ENCODE peak calls at places on chromosomes 12 and 14, in eight cellular contexts. One of them, this sample, is unnamed.

GRCh38 chr12:122104844-122105243 is 26.3 kb downstream of the MLXIP start:
- DNase-seq in pancreas: no peak
- DNase-seq in effector memory CD4-positive, alpha-beta T cell: no peak
- DNase-seq in HepG2: no peak
- DNase-seq in body of pancreas: peak; percentile 2
- DNase-seq in vagina: no peak
- DNase-seq in HCT116: no peak
- DNase-seq in lower lobe of right lung: no peak
- DNase-seq in this sample: no peak

GRCh38 chr12:26156201-26156871 is 31.5 kb upstream of the BHLHE41 start:
- DNase-seq in pancreas: no peak
- DNase-seq in effector memory CD4-positive, alpha-beta T cell: no peak
- DNase-seq in HepG2: no peak
- DNase-seq in body of pancreas: no peak
- DNase-seq in vagina: no peak
- DNase-seq in HCT116: no peak
- DNase-seq in lower lobe of right lung: no peak
- DNase-seq in this sample: no peak

GRCh38 chr14:82070040-82070439 is 536.4 kb upstream of the SEL1L start:
- DNase-seq in pancreas: no peak
- DNase-seq in effector memory CD4-positive, alpha-beta T cell: no peak
- DNase-seq in HepG2: no peak
- DNase-seq in body of pancreas: no peak
- DNase-seq in vagina: no peak
- DNase-seq in HCT116: no peak
- DNase-seq in lower lobe of right lung: no peak
- DNase-seq in this sample: no peak

GRCh38 chr12:22437031-22437806 is 102.7 kb upstream of the ST8SIA1 start:
- DNase-seq in pancreas: no peak
- DNase-seq in effector memory CD4-positive, alpha-beta T cell: no peak
- DNase-seq in HepG2: no peak
- DNase-seq in body of pancreas: no peak
- DNase-seq in vagina: no peak
- DNase-seq in HCT116: no peak
- DNase-seq in lower lobe of right lung: no peak
- DNase-seq in this sample: no peak

GRCh38 chr12:78457951-78458350 is 406.6 kb upstream of the SYT1 start:
- DNase-seq in pancreas: no peak
- DNase-seq in effector memory CD4-positive, alpha-beta T cell: no peak
- DNase-seq in HepG2: no peak
- DNase-seq in body of pancreas: no peak
- DNase-seq in vagina: no peak
- DNase-seq in HCT116: no peak
- DNase-seq in lower lobe of right lung: no peak
- DNase-seq in this sample: no peak

GRCh38 chr14:73457050-73457934 is 1.1 kb downstream of the NUMB start:
- DNase-seq in pancreas: peak; percentile 16
- DNase-seq in effector memory CD4-positive, alpha-beta T cell: no peak
- DNase-seq in HepG2: no peak
- DNase-seq in body of pancreas: peak; percentile 45
- DNase-seq in vagina: no peak
- DNase-seq in HCT116: no peak
- DNase-seq in lower lobe of right lung: peak; percentile 63
- DNase-seq in this sample: no peak

GRCh38 chr12:121328620-121329019 is 23.6 kb downstream of the ANAPC5 start:
- DNase-seq in pancreas: no peak
- DNase-seq in effector memory CD4-positive, alpha-beta T cell: no peak
- DNase-seq in HepG2: no peak
- DNase-seq in body of pancreas: no peak
- DNase-seq in vagina: no peak
- DNase-seq in HCT116: no peak
- DNase-seq in lower lobe of right lung: no peak
- DNase-seq in this sample: no peak

GRCh38 chr12:53052419-53053222 is 2.8 kb downstream of the TNS2 start:
- DNase-seq in pancreas: peak; percentile 93
- DNase-seq in effector memory CD4-positive, alpha-beta T cell: no peak
- DNase-seq in HepG2: no peak
- DNase-seq in body of pancreas: peak; percentile 95
- DNase-seq in vagina: no peak
- DNase-seq in HCT116: no peak
- DNase-seq in lower lobe of right lung: peak; percentile 85
- DNase-seq in this sample: peak; percentile 92

GRCh38 chr12:22981711-22982110 is 356.7 kb downstream of the ETNK1 start:
- DNase-seq in pancreas: no peak
- DNase-seq in effector memory CD4-positive, alpha-beta T cell: no peak
- DNase-seq in HepG2: no peak
- DNase-seq in body of pancreas: no peak
- DNase-seq in vagina: no peak
- DNase-seq in HCT116: no peak
- DNase-seq in lower lobe of right lung: no peak
- DNase-seq in this sample: no peak

GRCh38 chr12:66232258-66232657 is 43.2 kb downstream of the IRAK3 start:
- DNase-seq in pancreas: no peak
- DNase-seq in effector memory CD4-positive, alpha-beta T cell: no peak
- DNase-seq in HepG2: no peak
- DNase-seq in body of pancreas: peak; percentile 17
- DNase-seq in vagina: no peak
- DNase-seq in HCT116: no peak
- DNase-seq in lower lobe of right lung: no peak
- DNase-seq in this sample: no peak

GRCh38 chr14:54775486-54776100 is 127.0 kb downstream of the GCH1 start:
- DNase-seq in pancreas: no peak
- DNase-seq in effector memory CD4-positive, alpha-beta T cell: no peak
- DNase-seq in HepG2: no peak
- DNase-seq in body of pancreas: no peak
- DNase-seq in vagina: no peak
- DNase-seq in HCT116: no peak
- DNase-seq in lower lobe of right lung: no peak
- DNase-seq in this sample: no peak

GRCh38 chr12:101047652-101048051 is 162.4 kb downstream of the SLC5A8 start:
- DNase-seq in pancreas: no peak
- DNase-seq in effector memory CD4-positive, alpha-beta T cell: no peak
- DNase-seq in HepG2: no peak
- DNase-seq in body of pancreas: no peak
- DNase-seq in vagina: no peak
- DNase-seq in HCT116: no peak
- DNase-seq in lower lobe of right lung: no peak
- DNase-seq in this sample: no peak

GRCh38 chr12:64883264-64884163 is 59.1 kb downstream of the TBC1D30 start:
- DNase-seq in pancreas: no peak
- DNase-seq in effector memory CD4-positive, alpha-beta T cell: no peak
- DNase-seq in HepG2: peak; percentile 3
- DNase-seq in body of pancreas: no peak
- DNase-seq in vagina: no peak
- DNase-seq in HCT116: no peak
- DNase-seq in lower lobe of right lung: no peak
- DNase-seq in this sample: no peak

GRCh38 chr14:74409441-74409840 is 16.6 kb downstream of the SYNDIG1L start:
- DNase-seq in pancreas: no peak
- DNase-seq in effector memory CD4-positive, alpha-beta T cell: no peak
- DNase-seq in HepG2: no peak
- DNase-seq in body of pancreas: no peak
- DNase-seq in vagina: no peak
- DNase-seq in HCT116: no peak
- DNase-seq in lower lobe of right lung: no peak
- DNase-seq in this sample: no peak

GRCh38 chr14:31300296-31300695 is 92.7 kb upstream of the HECTD1 start:
- DNase-seq in pancreas: no peak
- DNase-seq in effector memory CD4-positive, alpha-beta T cell: no peak
- DNase-seq in HepG2: no peak
- DNase-seq in body of pancreas: no peak
- DNase-seq in vagina: no peak
- DNase-seq in HCT116: no peak
- DNase-seq in lower lobe of right lung: no peak
- DNase-seq in this sample: no peak

GRCh38 chr14:68956728-68957127 is 22.4 kb downstream of the ACTN1 start:
- DNase-seq in pancreas: no peak
- DNase-seq in effector memory CD4-positive, alpha-beta T cell: no peak
- DNase-seq in HepG2: no peak
- DNase-seq in body of pancreas: no peak
- DNase-seq in vagina: no peak
- DNase-seq in HCT116: no peak
- DNase-seq in lower lobe of right lung: no peak
- DNase-seq in this sample: no peak

GRCh38 chr14:68960123-68960522 is 19.0 kb downstream of the ACTN1 start:
- DNase-seq in pancreas: no peak
- DNase-seq in effector memory CD4-positive, alpha-beta T cell: no peak
- DNase-seq in HepG2: no peak
- DNase-seq in body of pancreas: no peak
- DNase-seq in vagina: no peak
- DNase-seq in HCT116: no peak
- DNase-seq in lower lobe of right lung: no peak
- DNase-seq in this sample: no peak

GRCh38 chr14:68959035-68959434 is 20.1 kb downstream of the ACTN1 start:
- DNase-seq in pancreas: no peak
- DNase-seq in effector memory CD4-positive, alpha-beta T cell: no peak
- DNase-seq in HepG2: no peak
- DNase-seq in body of pancreas: no peak
- DNase-seq in vagina: no peak
- DNase-seq in HCT116: no peak
- DNase-seq in lower lobe of right lung: no peak
- DNase-seq in this sample: no peak

GRCh38 chr14:68957688-68958248 is 21.3 kb downstream of the ACTN1 start:
- DNase-seq in pancreas: no peak
- DNase-seq in effector memory CD4-positive, alpha-beta T cell: no peak
- DNase-seq in HepG2: no peak
- DNase-seq in body of pancreas: no peak
- DNase-seq in vagina: no peak
- DNase-seq in HCT116: no peak
- DNase-seq in lower lobe of right lung: no peak
- DNase-seq in this sample: no peak

GRCh38 chr14:68958553-68958952 is 20.5 kb downstream of the ACTN1 start:
- DNase-seq in pancreas: no peak
- DNase-seq in effector memory CD4-positive, alpha-beta T cell: no peak
- DNase-seq in HepG2: no peak
- DNase-seq in body of pancreas: no peak
- DNase-seq in vagina: no peak
- DNase-seq in HCT116: no peak
- DNase-seq in lower lobe of right lung: no peak
- DNase-seq in this sample: no peak
- H3K27ac ChIP-seq in pancreas: peak overlapping the region; percentile 30
- H3K27ac ChIP-seq in effector memory CD4-positive, alpha-beta T cell: no peak overlapping the region
- H3K27ac ChIP-seq in HepG2: no peak overlapping the region
- H3K27ac ChIP-seq in body of pancreas: peak overlapping the region; percentile 3
- H3K27ac ChIP-seq in vagina: peak overlapping the region; percentile 66
- H3K27ac ChIP-seq in HCT116: peak overlapping the region; percentile 22
- H3K27ac ChIP-seq in lower lobe of right lung: peak overlapping the region; percentile 33
- H3K27ac ChIP-seq in this sample: peak overlapping the region; percentile 95

DNA sequence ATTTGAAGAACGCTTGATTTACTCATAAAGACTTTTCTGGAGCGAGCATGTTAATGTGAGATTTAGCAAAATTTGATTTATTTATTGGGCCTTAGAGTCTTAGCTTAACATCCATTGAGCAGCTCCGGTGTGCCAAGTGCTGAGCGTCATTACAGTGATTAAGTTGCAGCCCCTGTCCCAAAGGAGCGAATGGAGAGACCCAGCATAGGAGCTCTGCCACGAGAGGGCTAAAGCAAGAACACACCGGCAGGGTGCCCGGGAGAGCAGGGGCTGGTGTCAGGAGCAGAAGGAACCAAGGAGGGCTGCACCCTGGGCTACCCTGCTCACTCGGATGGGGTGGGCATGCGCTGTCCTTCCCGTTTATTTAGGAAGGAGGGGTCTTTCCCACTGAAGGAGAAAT is 50.6 kb downstream of the PPP2R5C start:
- DNase-seq in pancreas: no peak
- DNase-seq in effector memory CD4-positive, alpha-beta T cell: no peak
- DNase-seq in HepG2: no peak
- DNase-seq in body of pancreas: peak; percentile 57
- DNase-seq in vagina: no peak
- DNase-seq in HCT116: no peak
- DNase-seq in lower lobe of right lung: no peak
- DNase-seq in this sample: no peak
- H3K27ac ChIP-seq in pancreas: peak overlapping the region; percentile 46
- H3K27ac ChIP-seq in effector memory CD4-positive, alpha-beta T cell: peak overlapping the region; percentile 97
- H3K27ac ChIP-seq in HepG2: no peak overlapping the region
- H3K27ac ChIP-seq in body of pancreas: peak overlapping the region; percentile 98
- H3K27ac ChIP-seq in vagina: peak overlapping the region; percentile 99
- H3K27ac ChIP-seq in HCT116: no peak overlapping the region
- H3K27ac ChIP-seq in lower lobe of right lung: peak overlapping the region; percentile 71
- H3K27ac ChIP-seq in this sample: peak overlapping the region; percentile 23

DNA sequence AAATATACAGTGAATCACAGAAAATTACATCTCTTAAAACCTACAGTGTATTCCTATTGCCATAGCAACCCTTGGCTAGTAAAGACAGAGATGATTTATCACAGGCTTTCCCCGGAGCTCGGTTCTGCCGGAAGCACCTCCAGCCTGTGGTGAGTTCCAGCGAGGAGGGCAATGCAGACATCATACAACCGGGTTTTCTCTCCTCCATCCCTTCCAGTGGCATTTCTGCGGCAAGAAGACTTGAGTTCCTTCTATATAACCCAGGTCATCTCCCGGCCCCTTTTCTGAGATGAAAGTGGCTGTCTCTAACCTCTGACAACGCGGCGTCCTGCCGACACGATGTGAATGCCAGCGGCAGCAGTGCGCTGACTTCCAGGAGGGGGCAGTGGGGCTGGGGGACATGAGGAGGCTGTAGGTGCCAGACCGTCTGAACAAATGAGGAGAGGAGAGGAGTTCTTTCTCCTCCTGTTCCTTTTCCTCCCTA is 68.5 kb upstream of the MAX start:
- DNase-seq in pancreas: no peak
- DNase-seq in effector memory CD4-positive, alpha-beta T cell: no peak
- DNase-seq in HepG2: no peak
- DNase-seq in body of pancreas: peak; percentile 43
- DNase-seq in vagina: no peak
- DNase-seq in HCT116: no peak
- DNase-seq in lower lobe of right lung: no peak
- DNase-seq in this sample: no peak
- H3K27ac ChIP-seq in pancreas: no peak overlapping the region
- H3K27ac ChIP-seq in effector memory CD4-positive, alpha-beta T cell: no peak overlapping the region
- H3K27ac ChIP-seq in HepG2: no peak overlapping the region
- H3K27ac ChIP-seq in body of pancreas: no peak overlapping the region
- H3K27ac ChIP-seq in vagina: no peak overlapping the region
- H3K27ac ChIP-seq in HCT116: no peak overlapping the region
- H3K27ac ChIP-seq in lower lobe of right lung: no peak overlapping the region
- H3K27ac ChIP-seq in this sample: no peak overlapping the region

DNA sequence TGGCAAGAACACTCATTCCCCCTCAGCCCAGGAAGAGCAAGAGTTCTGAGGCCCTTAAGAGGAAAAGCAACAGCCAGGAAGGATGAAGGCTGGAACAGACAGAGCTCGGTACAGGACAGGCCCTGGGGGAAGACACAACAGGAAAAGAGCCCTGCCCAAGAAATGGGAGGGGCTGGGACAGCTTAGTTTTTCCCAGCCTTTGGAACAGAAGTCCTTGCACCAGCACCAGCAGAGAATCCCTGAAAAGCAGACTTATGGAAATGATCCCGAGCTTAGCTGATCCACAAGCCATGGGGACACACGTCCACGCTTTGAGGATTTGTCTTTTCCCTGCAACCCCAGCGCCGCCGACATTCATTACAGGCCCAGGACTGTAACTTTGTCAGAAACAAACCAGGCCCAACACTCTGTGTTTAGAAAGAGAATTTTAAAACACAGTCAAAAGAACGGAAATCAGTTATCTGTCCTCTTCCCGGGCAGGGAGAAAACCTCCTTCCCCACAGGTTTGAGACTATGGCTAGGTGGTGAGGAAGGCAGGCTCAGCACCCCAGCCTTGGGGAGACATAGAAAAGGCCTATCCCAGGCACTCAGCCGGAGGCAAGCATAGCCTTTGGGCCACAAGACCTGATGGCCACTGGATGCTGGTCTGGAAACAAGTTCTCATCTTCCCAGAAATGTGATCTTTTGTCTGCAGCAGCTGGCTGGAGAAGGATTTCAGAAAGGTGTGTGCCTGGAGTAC is 4.0 kb upstream of the AVIL start:
- DNase-seq in pancreas: no peak
- DNase-seq in effector memory CD4-positive, alpha-beta T cell: no peak
- DNase-seq in HepG2: no peak
- DNase-seq in body of pancreas: no peak
- DNase-seq in vagina: no peak
- DNase-seq in HCT116: no peak
- DNase-seq in lower lobe of right lung: no peak
- DNase-seq in this sample: no peak
- H3K27ac ChIP-seq in pancreas: no peak overlapping the region
- H3K27ac ChIP-seq in effector memory CD4-positive, alpha-beta T cell: no peak overlapping the region
- H3K27ac ChIP-seq in HepG2: no peak overlapping the region
- H3K27ac ChIP-seq in body of pancreas: no peak overlapping the region
- H3K27ac ChIP-seq in vagina: peak overlapping the region; percentile 5
- H3K27ac ChIP-seq in HCT116: no peak overlapping the region
- H3K27ac ChIP-seq in lower lobe of right lung: peak overlapping the region; percentile 63
- H3K27ac ChIP-seq in this sample: peak overlapping the region; percentile 58

This sample was measured in uterus.